ENCODE peak calls at places on chromosomes 4 and X, in seven cellular contexts. One of them, this sample, is unnamed. For H3K27me3, the result is how much of the 10 kb centered on the place peaks cover.

GRCh38 chr4:115918149-115918548 is 804.7 kb upstream of the NDST4 start:
- DNase-seq in IMR-90: no peak
- DNase-seq in right lobe of liver: no peak
- DNase-seq in psoas muscle: no peak
- DNase-seq in Caco-2: no peak
- DNase-seq in HCT116: no peak
- DNase-seq in pancreas: no peak
- DNase-seq in this sample: no peak

GRCh38 chr4:128823025-128823661 is 13.6 kb downstream of the JADE1 start:
- DNase-seq in HCT116: peak
- DNase-seq in pancreas: no peak
- DNase-seq in psoas muscle: no peak
- DNase-seq in right lobe of liver: no peak
- DNase-seq in Caco-2: no peak
- DNase-seq in IMR-90: peak
- DNase-seq in this sample: peak

GRCh38 chr4:3346146-3346545 is 53.3 kb downstream of the RGS12 start:
- DNase-seq in psoas muscle: no peak
- DNase-seq in right lobe of liver: no peak
- DNase-seq in pancreas: no peak
- DNase-seq in IMR-90: peak
- DNase-seq in Caco-2: peak
- DNase-seq in HCT116: peak
- DNase-seq in this sample: peak

GRCh38 chrX:46574337-46574940 is 874 bp downstream of the CHST7 start:
- DNase-seq in Caco-2: no peak
- DNase-seq in psoas muscle: peak
- DNase-seq in IMR-90: no peak
- DNase-seq in pancreas: peak
- DNase-seq in HCT116: no peak
- DNase-seq in right lobe of liver: peak
- DNase-seq in this sample: no peak

GRCh38 chr4:61533140-61533539 is 333.0 kb downstream of the ADGRL3 start:
- DNase-seq in HCT116: no peak
- DNase-seq in psoas muscle: no peak
- DNase-seq in Caco-2: no peak
- DNase-seq in IMR-90: peak
- DNase-seq in right lobe of liver: no peak
- DNase-seq in pancreas: no peak
- DNase-seq in this sample: peak

GRCh38 chr4:187883836-187884235 is 111.7 kb upstream of the ZFP42 start:
- DNase-seq in HCT116: no peak
- DNase-seq in pancreas: no peak
- DNase-seq in IMR-90: no peak
- DNase-seq in psoas muscle: no peak
- DNase-seq in Caco-2: no peak
- DNase-seq in right lobe of liver: no peak
- DNase-seq in this sample: no peak

GRCh38 chr4:74540193-74540592 is 95.3 kb downstream of the AREG start:
- DNase-seq in IMR-90: peak
- DNase-seq in Caco-2: no peak
- DNase-seq in HCT116: no peak
- DNase-seq in right lobe of liver: no peak
- DNase-seq in pancreas: no peak
- DNase-seq in psoas muscle: no peak
- DNase-seq in this sample: peak

GRCh38 chr4:163164591-163164990 is 2.1 kb downstream of the NAF1 start:
- DNase-seq in HCT116: no peak
- DNase-seq in IMR-90: no peak
- DNase-seq in right lobe of liver: no peak
- DNase-seq in pancreas: no peak
- DNase-seq in Caco-2: no peak
- DNase-seq in psoas muscle: no peak
- DNase-seq in this sample: peak

GRCh38 chrX:22629105-22629725 is 356.5 kb downstream of the CBLL2 start:
- DNase-seq in right lobe of liver: no peak
- DNase-seq in pancreas: no peak
- DNase-seq in psoas muscle: no peak
- DNase-seq in HCT116: no peak
- DNase-seq in IMR-90: peak
- DNase-seq in Caco-2: no peak
- DNase-seq in this sample: peak

GRCh38 chr4:4862665-4863482 is 3.4 kb downstream of the MSX1 start:
- DNase-seq in psoas muscle: peak
- DNase-seq in Caco-2: no peak
- DNase-seq in HCT116: no peak
- DNase-seq in IMR-90: no peak
- DNase-seq in pancreas: no peak
- DNase-seq in right lobe of liver: no peak
- DNase-seq in this sample: no peak

GRCh38 chrX:22192419-22193086 is 80.2 kb upstream of the CBLL2 start:
- DNase-seq in pancreas: peak
- DNase-seq in HCT116: peak
- DNase-seq in psoas muscle: peak
- DNase-seq in IMR-90: peak
- DNase-seq in Caco-2: peak
- DNase-seq in right lobe of liver: peak
- DNase-seq in this sample: peak

GRCh38 chr4:168486961-168487820 is 6.9 kb upstream of the DDX60L start:
- DNase-seq in HCT116: peak
- DNase-seq in pancreas: no peak
- DNase-seq in psoas muscle: no peak
- DNase-seq in right lobe of liver: no peak
- DNase-seq in IMR-90: peak
- DNase-seq in Caco-2: no peak
- DNase-seq in this sample: peak

GRCh38 chr4:169690787-169691186 is 67.0 kb downstream of the HPF1 start:
- DNase-seq in Caco-2: no peak
- DNase-seq in pancreas: no peak
- DNase-seq in psoas muscle: no peak
- DNase-seq in HCT116: no peak
- DNase-seq in right lobe of liver: no peak
- DNase-seq in IMR-90: no peak
- DNase-seq in this sample: no peak

GRCh38 chrX:11193035-11193469 is 81.9 kb downstream of the HCCS start:
- DNase-seq in IMR-90: peak
- DNase-seq in pancreas: no peak
- DNase-seq in Caco-2: no peak
- DNase-seq in psoas muscle: no peak
- DNase-seq in right lobe of liver: no peak
- DNase-seq in HCT116: no peak
- DNase-seq in this sample: peak

GRCh38 chr4:182448281-182449151 is 205.3 kb downstream of the TENM3 start:
- DNase-seq in HCT116: peak
- DNase-seq in IMR-90: peak
- DNase-seq in psoas muscle: peak
- DNase-seq in right lobe of liver: peak
- DNase-seq in Caco-2: peak
- DNase-seq in pancreas: peak
- DNase-seq in this sample: peak

GRCh38 chr4:19791422-19792113 is 460.1 kb upstream of the SLIT2 start:
- DNase-seq in psoas muscle: no peak
- DNase-seq in pancreas: no peak
- DNase-seq in Caco-2: no peak
- DNase-seq in HCT116: no peak
- DNase-seq in IMR-90: peak
- DNase-seq in right lobe of liver: no peak
- DNase-seq in this sample: peak

GRCh38 chr4:47913858-47914218 is 545 bp downstream of the NFXL1 start:
- DNase-seq in Caco-2: peak
- DNase-seq in HCT116: no peak
- DNase-seq in right lobe of liver: peak
- DNase-seq in pancreas: peak
- DNase-seq in IMR-90: no peak
- DNase-seq in psoas muscle: peak
- DNase-seq in this sample: peak

GRCh38 chr4:162644346-162644745 is 480.5 kb upstream of the FSTL5 start:
- DNase-seq in psoas muscle: no peak
- DNase-seq in Caco-2: no peak
- DNase-seq in IMR-90: no peak
- DNase-seq in right lobe of liver: no peak
- DNase-seq in pancreas: no peak
- DNase-seq in HCT116: no peak
- DNase-seq in this sample: peak

GRCh38 chrX:108250654-108251579 is 159.3 kb downstream of the ATG4A start:
- DNase-seq in Caco-2: no peak
- DNase-seq in pancreas: no peak
- DNase-seq in right lobe of liver: no peak
- DNase-seq in IMR-90: no peak
- DNase-seq in HCT116: no peak
- DNase-seq in psoas muscle: no peak
- DNase-seq in this sample: no peak

GRCh38 chr4:27662426-27662825 is 801.8 kb downstream of the STIM2 start:
- DNase-seq in psoas muscle: no peak
- DNase-seq in right lobe of liver: no peak
- DNase-seq in Caco-2: no peak
- DNase-seq in IMR-90: no peak
- DNase-seq in pancreas: no peak
- DNase-seq in HCT116: no peak
- DNase-seq in this sample: no peak

GRCh38 chr4:27668001-27668400 is 807.4 kb downstream of the STIM2 start:
- DNase-seq in HCT116: no peak
- DNase-seq in right lobe of liver: no peak
- DNase-seq in psoas muscle: no peak
- DNase-seq in IMR-90: no peak
- DNase-seq in pancreas: no peak
- DNase-seq in Caco-2: no peak
- DNase-seq in this sample: no peak

DNA sequence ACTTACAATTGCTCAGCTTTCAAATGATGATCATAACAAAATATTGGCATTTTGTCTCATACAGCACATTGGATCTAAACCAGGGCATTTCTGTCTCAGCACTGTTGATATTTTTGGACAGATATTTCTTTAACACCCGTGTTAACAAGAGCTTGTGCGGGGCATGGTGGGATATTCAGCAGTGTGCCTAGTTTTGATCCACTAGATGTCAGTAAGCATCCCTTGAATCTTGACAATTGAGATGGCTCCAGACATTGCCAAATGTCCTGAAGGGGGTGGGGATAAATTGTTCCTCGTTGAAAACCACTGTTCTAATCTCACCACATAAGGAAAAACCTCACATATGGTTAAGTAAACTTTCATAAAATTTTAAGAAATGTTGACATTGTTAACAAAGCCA is 806.3 kb downstream of the STIM2 start:
- DNase-seq in right lobe of liver: no peak
- DNase-seq in Caco-2: peak
- DNase-seq in IMR-90: no peak
- DNase-seq in psoas muscle: no peak
- DNase-seq in pancreas: no peak
- DNase-seq in HCT116: peak
- DNase-seq in this sample: peak
- TF ChIP-seq CTCF in right lobe of liver: peak
- TF ChIP-seq CTCF in Caco-2: no peak
- TF ChIP-seq CTCF in IMR-90: no peak
- TF ChIP-seq CTCF in psoas muscle: no peak
- TF ChIP-seq CTCF in pancreas: no peak
- TF ChIP-seq CTCF in HCT116: peak
- TF ChIP-seq CTCF in this sample: no peak

DNA sequence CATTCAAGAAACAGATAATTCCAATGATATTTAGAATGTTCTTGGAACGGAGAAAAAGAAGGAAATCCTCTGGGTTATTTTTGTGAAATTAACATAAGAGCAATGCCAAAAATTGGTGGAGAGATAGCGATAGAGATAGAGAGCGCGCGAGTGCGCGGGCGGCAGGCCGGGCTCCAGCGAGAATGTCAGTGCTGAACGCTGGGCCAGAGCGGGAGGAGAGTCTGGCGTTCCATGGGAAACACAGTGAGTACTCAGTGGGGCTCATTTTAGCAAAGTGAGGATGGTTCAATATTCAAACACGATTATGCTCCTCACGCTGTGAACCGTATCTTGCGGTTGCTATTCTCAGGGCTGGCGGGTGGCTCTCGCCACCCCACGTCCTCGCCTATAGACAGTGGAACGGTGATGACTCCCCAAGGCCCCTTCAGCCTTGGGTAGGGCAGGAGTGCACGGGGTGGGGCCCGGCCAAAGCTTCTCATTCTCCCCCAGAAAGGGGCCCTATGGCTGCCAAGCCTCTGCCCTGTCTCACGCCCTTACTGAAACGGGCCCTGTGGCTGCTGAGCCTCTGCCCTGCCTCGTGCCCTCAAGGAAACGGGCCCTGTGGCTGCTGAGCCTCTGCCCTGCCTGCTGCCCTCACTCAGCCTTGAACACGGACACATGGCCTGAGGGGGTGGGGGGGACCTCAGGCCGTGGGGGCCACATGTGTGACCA is 16.9 kb downstream of the CPLX1 start:
- DNase-seq in IMR-90: no peak
- DNase-seq in right lobe of liver: peak
- DNase-seq in pancreas: peak
- DNase-seq in psoas muscle: peak
- DNase-seq in Caco-2: no peak
- DNase-seq in HCT116: no peak
- DNase-seq in this sample: no peak
- H3K27me3 ChIP-seq in IMR-90: under half
- H3K27me3 ChIP-seq in right lobe of liver: under half
- H3K27me3 ChIP-seq in pancreas: under half
- H3K27me3 ChIP-seq in psoas muscle: half or more
- H3K27me3 ChIP-seq in Caco-2: under half
- H3K27me3 ChIP-seq in HCT116: under half
- H3K27me3 ChIP-seq in this sample: under half

DNA sequence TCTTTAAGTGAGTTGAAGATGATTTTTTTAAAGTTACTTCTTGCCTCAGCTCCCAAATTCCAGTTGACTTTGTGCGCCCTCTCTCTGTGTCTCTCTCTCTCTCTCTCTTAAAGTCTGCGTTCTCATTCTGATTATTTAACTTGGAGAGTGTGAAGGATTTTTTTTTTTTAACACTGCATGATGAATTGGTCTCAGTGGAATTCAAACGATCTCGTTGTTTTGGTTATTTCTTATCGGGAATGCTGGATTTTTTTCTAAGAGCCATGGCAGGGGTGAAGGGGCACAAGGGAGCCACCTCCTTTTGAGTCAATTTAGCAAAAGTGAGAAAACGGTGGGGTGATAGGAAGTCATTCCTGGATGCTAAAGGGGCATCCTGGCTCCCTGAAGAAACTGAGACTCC is 176.1 kb downstream of the SHROOM3 start:
- DNase-seq in Caco-2: no peak
- DNase-seq in psoas muscle: no peak
- DNase-seq in HCT116: no peak
- DNase-seq in right lobe of liver: no peak
- DNase-seq in IMR-90: peak
- DNase-seq in pancreas: no peak
- DNase-seq in this sample: peak
- TF ChIP-seq CTCF in Caco-2: no peak
- TF ChIP-seq CTCF in psoas muscle: no peak
- TF ChIP-seq CTCF in HCT116: no peak
- TF ChIP-seq CTCF in right lobe of liver: no peak
- TF ChIP-seq CTCF in IMR-90: peak
- TF ChIP-seq CTCF in pancreas: no peak
- TF ChIP-seq CTCF in this sample: no peak

GRCh38 chrX:153565996-153566580 is 32.9 kb downstream of the CCNQ start:
- DNase-seq in HCT116: no peak
- DNase-seq in IMR-90: no peak
- DNase-seq in Caco-2: no peak
- DNase-seq in right lobe of liver: no peak
- DNase-seq in psoas muscle: no peak
- DNase-seq in pancreas: no peak
- DNase-seq in this sample: no peak
- H3K27me3 ChIP-seq in HCT116: under half
- H3K27me3 ChIP-seq in IMR-90: under half
- H3K27me3 ChIP-seq in Caco-2: under half
- H3K27me3 ChIP-seq in right lobe of liver: under half
- H3K27me3 ChIP-seq in psoas muscle: under half
- H3K27me3 ChIP-seq in pancreas: under half
- H3K27me3 ChIP-seq in this sample: under half

This sample was measured in bronchial epithelial cell.